ENCODE peak calls at places on chromosomes 3 and 15, in five cellular contexts. One of them, this sample, is unnamed.

GRCh38 chr3:130929827-130930226 is 35.9 kb downstream of the ATP2C1 start:
- DNase-seq in A549: no peak
- DNase-seq in K562: no peak
- DNase-seq in GM12878: no peak
- DNase-seq in HepG2: no peak
- DNase-seq in this sample: no peak

GRCh38 chr3:175274474-175275218 is 415.5 kb downstream of the NAALADL2 start:
- DNase-seq in A549: no peak
- DNase-seq in K562: no peak
- DNase-seq in GM12878: no peak
- DNase-seq in HepG2: no peak
- DNase-seq in this sample: no peak

GRCh38 chr15:90031231-90031791 is 30.2 kb downstream of the ZNF710 start:
- DNase-seq in A549: no peak
- DNase-seq in K562: no peak
- DNase-seq in GM12878: peak; percentile 95
- DNase-seq in HepG2: no peak
- DNase-seq in this sample: no peak

GRCh38 chr3:11529281-11529680 is 114.4 kb downstream of the VGLL4 start:
- DNase-seq in A549: no peak
- DNase-seq in K562: no peak
- DNase-seq in GM12878: no peak
- DNase-seq in HepG2: no peak
- DNase-seq in this sample: no peak

GRCh38 chr15:59169337-59169736 is 37.3 kb upstream of the LDHAL6B start:
- DNase-seq in A549: no peak
- DNase-seq in K562: no peak
- DNase-seq in GM12878: no peak
- DNase-seq in HepG2: no peak
- DNase-seq in this sample: no peak

GRCh38 chr3:25952133-25952532 is 162.2 kb downstream of the OXSM start:
- DNase-seq in A549: no peak
- DNase-seq in K562: no peak
- DNase-seq in GM12878: no peak
- DNase-seq in HepG2: no peak
- DNase-seq in this sample: no peak

GRCh38 chr15:95259513-95259912 is 1028.2 kb downstream of the MCTP2 start:
- DNase-seq in A549: peak; percentile 81
- DNase-seq in K562: peak; percentile 55
- DNase-seq in GM12878: peak; percentile 47
- DNase-seq in HepG2: peak; percentile 35
- DNase-seq in this sample: peak; percentile 87

GRCh38 chr3:71493372-71493771 is 90.2 kb downstream of the FOXP1 start:
- DNase-seq in A549: no peak
- DNase-seq in K562: no peak
- DNase-seq in GM12878: no peak
- DNase-seq in HepG2: no peak
- DNase-seq in this sample: no peak

GRCh38 chr3:52270252-52270754 is 8.1 kb downstream of the WDR82 start:
- DNase-seq in A549: no peak
- DNase-seq in K562: no peak
- DNase-seq in GM12878: no peak
- DNase-seq in HepG2: no peak
- DNase-seq in this sample: no peak

GRCh38 chr3:197050511-197050910 is 20.9 kb upstream of the MELTF start:
- DNase-seq in A549: no peak
- DNase-seq in K562: no peak
- DNase-seq in GM12878: peak; percentile 59
- DNase-seq in HepG2: no peak
- DNase-seq in this sample: no peak

GRCh38 chr15:45377630-45378148 is 655 bp downstream of the GATM start:
- DNase-seq in A549: no peak
- DNase-seq in K562: no peak
- DNase-seq in GM12878: no peak
- DNase-seq in HepG2: no peak
- DNase-seq in this sample: peak; percentile 52

GRCh38 chr3:43448098-43448497 is 161.8 kb downstream of the SNRK start:
- DNase-seq in A549: no peak
- DNase-seq in K562: no peak
- DNase-seq in GM12878: no peak
- DNase-seq in HepG2: no peak
- DNase-seq in this sample: no peak

GRCh38 chr15:90680371-90680935 is 36.7 kb upstream of the BLM start:
- DNase-seq in A549: no peak
- DNase-seq in K562: no peak
- DNase-seq in GM12878: no peak
- DNase-seq in HepG2: no peak
- DNase-seq in this sample: no peak

GRCh38 chr15:79829950-79830349 is 66.9 kb downstream of the MTHFS start:
- DNase-seq in A549: no peak
- DNase-seq in K562: no peak
- DNase-seq in GM12878: no peak
- DNase-seq in HepG2: no peak
- DNase-seq in this sample: no peak

GRCh38 chr3:120432105-120432860 is 18.5 kb downstream of the FSTL1 start:
- DNase-seq in A549: peak; percentile 37
- DNase-seq in K562: peak; percentile 15
- DNase-seq in GM12878: no peak
- DNase-seq in HepG2: no peak
- DNase-seq in this sample: peak; percentile 91

GRCh38 chr3:12961726-12962036 is 111.5 kb downstream of the IQSEC1 start:
- DNase-seq in A549: no peak
- DNase-seq in K562: no peak
- DNase-seq in GM12878: no peak
- DNase-seq in HepG2: no peak
- DNase-seq in this sample: no peak

GRCh38 chr3:133490468-133491351 is 82.8 kb upstream of the CDV3 start:
- DNase-seq in A549: no peak
- DNase-seq in K562: no peak
- DNase-seq in GM12878: peak; percentile 76
- DNase-seq in HepG2: no peak
- DNase-seq in this sample: no peak

GRCh38 chr15:48974865-48975264 is 11.1 kb upstream of the SHC4 start:
- DNase-seq in A549: peak; percentile 14
- DNase-seq in K562: peak; percentile 31
- DNase-seq in GM12878: no peak
- DNase-seq in HepG2: no peak
- DNase-seq in this sample: peak; percentile 61

GRCh38 chr15:26873846-26874245 is 7.0 kb downstream of the GABRA5 start:
- DNase-seq in A549: no peak
- DNase-seq in K562: no peak
- DNase-seq in GM12878: no peak
- DNase-seq in HepG2: no peak
- DNase-seq in this sample: no peak

GRCh38 chr3:69716119-69716518 is 23.1 kb upstream of the MITF start:
- DNase-seq in A549: no peak
- DNase-seq in K562: no peak
- DNase-seq in GM12878: no peak
- DNase-seq in HepG2: no peak
- DNase-seq in this sample: no peak

GRCh38 chr3:69715204-69715603 is 24.1 kb upstream of the MITF start:
- DNase-seq in A549: no peak
- DNase-seq in K562: no peak
- DNase-seq in GM12878: no peak
- DNase-seq in HepG2: no peak
- DNase-seq in this sample: no peak

GRCh38 chr3:69712933-69713332 is 26.3 kb upstream of the MITF start:
- DNase-seq in A549: no peak
- DNase-seq in K562: no peak
- DNase-seq in GM12878: no peak
- DNase-seq in HepG2: no peak
- DNase-seq in this sample: no peak

GRCh38 chr3:69712244-69712643 is 27.0 kb upstream of the MITF start:
- DNase-seq in A549: no peak
- DNase-seq in K562: no peak
- DNase-seq in GM12878: no peak
- DNase-seq in HepG2: no peak
- DNase-seq in this sample: no peak

GRCh38 chr3:69710153-69710977 is 28.9 kb upstream of the MITF start:
- DNase-seq in A549: no peak
- DNase-seq in K562: no peak
- DNase-seq in GM12878: no peak
- DNase-seq in HepG2: no peak
- DNase-seq in this sample: no peak
- TF ChIP-seq REST in A549: no peak
- TF ChIP-seq REST in K562: no peak
- TF ChIP-seq REST in GM12878: no peak
- TF ChIP-seq REST in HepG2: no peak
- TF ChIP-seq REST in this sample: no peak

GRCh38 chr3:76415384-76415783 is 624.5 kb upstream of the ROBO2 start:
- DNase-seq in A549: no peak
- DNase-seq in K562: no peak
- DNase-seq in GM12878: no peak
- DNase-seq in HepG2: no peak
- DNase-seq in this sample: no peak
- TF ChIP-seq JUNB in A549: no peak
- TF ChIP-seq JUNB in K562: no peak
- TF ChIP-seq JUNB in GM12878: no peak
- TF ChIP-seq JUNB in HepG2: no peak
- TF ChIP-seq JUNB in this sample: no peak

DNA sequence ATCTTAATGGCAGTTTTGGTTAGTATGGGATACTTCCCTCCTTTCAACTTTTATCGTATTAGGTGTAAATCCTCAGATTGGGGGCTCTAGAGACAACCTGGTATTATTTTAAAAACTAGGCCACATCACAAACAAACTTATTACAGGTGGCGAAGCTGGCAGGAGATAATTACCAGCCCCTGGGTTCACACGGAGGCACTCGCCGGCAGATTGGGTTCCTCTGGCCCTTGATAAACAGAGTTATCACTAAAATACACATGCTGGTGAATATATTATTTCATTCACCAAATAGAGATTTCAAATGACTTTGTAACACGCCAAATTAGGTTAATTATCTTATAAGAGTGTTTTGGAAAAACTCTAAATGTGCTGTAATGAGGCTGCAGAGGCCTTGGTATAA is 468.4 kb upstream of the CFAP20DC start:
- DNase-seq in A549: no peak
- DNase-seq in K562: no peak
- DNase-seq in GM12878: no peak
- DNase-seq in HepG2: no peak
- DNase-seq in this sample: no peak
- H3K4me1 ChIP-seq in A549: no peaks in the 10 kb centered on the region
- H3K4me1 ChIP-seq in K562: no peaks in the 10 kb centered on the region
- H3K4me1 ChIP-seq in GM12878: no peaks in the 10 kb centered on the region
- H3K4me1 ChIP-seq in HepG2: no peaks in the 10 kb centered on the region
- H3K4me1 ChIP-seq in this sample: no peaks in the 10 kb centered on the region

GRCh38 chr3:40876019-40876418 is 323.3 kb upstream of the CTNNB1 start:
- DNase-seq in A549: no peak
- DNase-seq in K562: no peak
- DNase-seq in GM12878: no peak
- DNase-seq in HepG2: no peak
- DNase-seq in this sample: no peak

GRCh38 chr3:40876496-40876895 is 322.8 kb upstream of the CTNNB1 start:
- DNase-seq in A549: no peak
- DNase-seq in K562: no peak
- DNase-seq in GM12878: no peak
- DNase-seq in HepG2: peak; percentile 33
- DNase-seq in this sample: no peak

GRCh38 chr3:40873456-40873855 is 325.8 kb upstream of the CTNNB1 start:
- DNase-seq in A549: no peak
- DNase-seq in K562: no peak
- DNase-seq in GM12878: no peak
- DNase-seq in HepG2: no peak
- DNase-seq in this sample: no peak

GRCh38 chr3:40873934-40874699 is 325.2 kb upstream of the CTNNB1 start:
- DNase-seq in A549: no peak
- DNase-seq in K562: no peak
- DNase-seq in GM12878: no peak
- DNase-seq in HepG2: no peak
- DNase-seq in this sample: no peak

GRCh38 chr3:40875581-40875980 is 323.7 kb upstream of the CTNNB1 start:
- DNase-seq in A549: no peak
- DNase-seq in K562: no peak
- DNase-seq in GM12878: no peak
- DNase-seq in HepG2: no peak
- DNase-seq in this sample: no peak
- TF ChIP-seq REST in A549: no peak
- TF ChIP-seq REST in K562: no peak
- TF ChIP-seq REST in GM12878: no peak
- TF ChIP-seq REST in HepG2: no peak
- TF ChIP-seq REST in this sample: no peak

This sample was measured in GM23338.